ENCODE peak calls at places on chromosomes 4 and X, in five cellular contexts. C is fibroblast of lung, N is lower lobe of right lung, W is lung, T is HepG2. K is an unnamed sample. For H3K4me1 and H3K9me3, the result is how much of the 10 kb centered on the place peaks cover.

GRCh38 chrX:39327255-39327654 is 526.0 kb downstream of the MID1IP1 start:
- DNase-seq in C (no peak), W (no peak), N (no peak), T (no peak), K (no peak)

GRCh38 chrX:40009462-40009851 is 88.3 kb downstream of the BCOR start:
- DNase-seq in W (no peak), C (no peak), N (no peak), T (no peak), K (no peak)

GRCh38 chrX:154545673-154546274 is 872 bp downstream of the G6PD start:
- DNase-seq in W (no peak), N (no peak), C (no peak), T (no peak), K (no peak)

GRCh38 chrX:39361736-39362135 is 560.5 kb downstream of the MID1IP1 start:
- DNase-seq in T (no peak), W (no peak), C (no peak), N (no peak), K (no peak)

GRCh38 chr4:100372432-100372831 is 145.4 kb downstream of the EMCN start:
- DNase-seq in W (no peak), N (no peak), T (peak), C (no peak), K (no peak)

GRCh38 chr4:7364979-7365378 is 69.8 kb downstream of the PSAPL1 start:
- DNase-seq in N (peak), W (peak), C (no peak), T (no peak), K (no peak)

GRCh38 chrX:149569770-149570169 is 17.5 kb downstream of the MAGEA9B start:
- DNase-seq in C (no peak), N (no peak), W (no peak), T (no peak), K (no peak)

GRCh38 chr4:152424980-152425379 is 110.9 kb downstream of the FBXW7 start:
- DNase-seq in T (no peak), W (no peak), N (no peak), C (no peak), K (no peak)

GRCh38 chrX:9352683-9353430 is 112.0 kb upstream of the TBL1X start:
- DNase-seq in C (peak), W (peak), T (peak), N (peak), K (no peak)

GRCh38 chr4:80876810-80877209 is 153.7 kb upstream of the BMP3 start:
- DNase-seq in N (no peak), C (no peak), T (no peak), W (no peak), K (no peak)

GRCh38 chr4:122826000-122826595 is 533 bp upstream of the FGF2 start:
- DNase-seq in T (no peak), C (peak), N (no peak), W (no peak), K (no peak)

GRCh38 chr4:164058775-164059174 is 564.3 kb downstream of the TMA16 start:
- DNase-seq in W (no peak), N (no peak), C (no peak), T (no peak), K (no peak)

GRCh38 chr4:186105721-186106335 is 1.3 kb downstream of the FAM149A start:
- DNase-seq in N (no peak), W (no peak), C (peak), T (no peak), K (no peak)

GRCh38 chr4:14100349-14100748 is 472.8 kb upstream of the BOD1L1 start:
- DNase-seq in C (no peak), N (no peak), W (no peak), T (no peak), K (no peak)

GRCh38 chrX:129876734-129877395 is 29.1 kb upstream of the UTP14A start:
- DNase-seq in C (peak), W (peak), T (peak), N (no peak), K (no peak)

GRCh38 chrX:123648028-123648810 is 84.6 kb downstream of the THOC2 start:
- DNase-seq in N (peak), T (peak), C (peak), W (peak), K (no peak)

GRCh38 chrX:41922125-41922521 is 1.2 kb downstream of the CASK start:
- DNase-seq in N (no peak), W (no peak), C (peak), T (no peak), K (no peak)

GRCh38 chrX:104679175-104679574 is 113.2 kb downstream of the IL1RAPL2 start:
- DNase-seq in C (no peak), N (no peak), T (no peak), W (no peak), K (no peak)

GRCh38 chrX:9576059-9576458 is 111.2 kb downstream of the TBL1X start:
- DNase-seq in W (no peak), T (no peak), N (no peak), C (no peak), K (no peak)

GRCh38 chrX:70592091-70592490 is 147.5 kb downstream of the DLG3 start:
- DNase-seq in W (no peak), C (peak), T (no peak), N (no peak), K (no peak)

GRCh38 chrX:108811891-108812290 is 75.5 kb upstream of the IRS4 start:
- DNase-seq in N (no peak), C (no peak), W (no peak), T (peak), K (no peak)

GRCh38 chr4:8762951-8763735 is 108.5 kb downstream of the HMX1 start:
- DNase-seq in N (peak), W (no peak), T (no peak), C (no peak), K (no peak)

GRCh38 chr4:184471872-184472539 is 2.3 kb downstream of the IRF2 start:
- DNase-seq in C (peak), W (no peak), T (no peak), N (no peak), K (no peak)

GRCh38 chrX:7117587-7117986 is 29.9 kb upstream of the STS start:
- DNase-seq in T (no peak), N (no peak), W (no peak), C (no peak), K (no peak)

GRCh38 chr4:99723555-99724450 is 66.2 kb upstream of the C4orf54 start:
- DNase-seq in W (peak), N (peak), T (peak), C (peak), K (no peak)

GRCh38 chr4:187491959-187492358 is 503.6 kb upstream of the ZFP42 start:
- DNase-seq in T (no peak), W (no peak), N (no peak), C (peak), K (no peak)

GRCh38 chr4:115113382-115114106 is at the start of gene NDST4:
- DNase-seq in C (peak), W (no peak), T (no peak), N (no peak), K (no peak)

GRCh38 chr4:112213850-112214249 is 17.7 kb upstream of the AP1AR start:
- DNase-seq in C (peak), W (no peak), N (no peak), T (no peak), K (no peak)

GRCh38 chr4:167854881-167855280 is 237.5 kb upstream of the ANXA10 start:
- DNase-seq in N (no peak), C (no peak), T (no peak), W (no peak), K (no peak)

DNA sequence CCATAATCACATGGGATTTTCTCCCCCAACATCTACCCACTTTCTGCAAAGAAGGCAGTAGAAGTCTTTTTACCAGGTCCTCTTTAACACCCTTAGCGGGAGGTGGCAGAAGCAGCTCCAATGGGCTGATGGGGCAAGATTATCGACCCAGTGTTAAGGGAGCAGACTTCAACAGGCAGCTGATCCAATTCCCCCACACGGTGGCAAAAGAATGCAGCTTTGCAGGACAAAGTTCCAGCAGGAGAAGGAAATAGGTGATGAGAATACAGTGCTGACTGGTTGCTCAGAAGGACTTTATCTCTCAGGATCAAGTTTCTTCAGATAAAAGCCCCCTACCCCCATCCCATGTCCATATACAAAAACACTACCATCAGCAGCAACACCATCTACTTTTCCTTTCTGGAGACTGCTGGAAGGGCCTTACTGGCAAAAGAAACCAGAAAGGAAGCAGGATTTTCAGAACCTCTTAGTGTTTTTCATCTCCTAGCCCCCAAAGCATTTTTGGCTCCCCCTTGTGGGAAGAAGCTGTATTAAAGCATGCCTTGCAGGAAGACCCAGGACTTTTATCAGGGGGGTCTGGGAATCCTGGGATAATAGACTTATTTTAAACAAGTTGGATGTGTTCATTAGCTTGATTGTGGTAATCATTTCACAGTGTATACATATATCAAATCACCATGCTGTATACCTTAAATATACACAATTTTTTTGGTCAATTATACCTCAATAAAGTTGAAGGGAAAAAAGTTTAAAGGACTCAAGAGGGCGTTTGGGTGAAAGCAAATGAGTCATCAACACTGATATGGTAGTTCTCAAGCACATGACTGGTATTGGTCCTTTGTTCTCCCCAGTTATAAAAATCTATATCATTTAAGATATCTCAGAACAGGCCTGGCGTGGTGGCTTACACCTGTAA is 146.4 kb downstream of the GPC3 start:
- DNase-seq in C (peak), T (no peak), N (no peak), W (peak), K (no peak)
- H3K27ac ChIP-seq in C (no peak), T (no peak), N (no peak), W (no peak), K (no peak)

DNA sequence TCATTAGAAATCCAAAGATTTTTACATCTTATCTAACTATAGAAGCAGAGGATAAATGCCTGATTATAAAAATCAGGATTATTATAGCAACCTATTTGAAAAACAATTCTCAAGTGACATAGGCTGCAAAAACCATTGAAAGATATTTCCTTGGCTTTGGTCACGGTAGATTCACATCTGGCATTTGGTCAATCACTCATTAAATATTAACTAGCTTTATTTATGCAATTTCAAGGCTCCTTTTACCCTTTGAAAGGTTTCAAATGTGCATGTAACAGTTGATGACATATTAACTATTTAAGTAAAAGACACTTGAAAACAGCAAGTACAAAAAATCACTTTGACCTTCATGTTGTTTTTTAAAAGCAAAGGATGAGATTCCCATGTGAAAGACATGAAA is 98.1 kb downstream of the MMRN1 start:
- DNase-seq in T (no peak), C (no peak), N (no peak), W (no peak), K (no peak)
- H3K4me1 ChIP-seq in T (under half), C (under half), N (under half), W (under half), K (under half)

DNA sequence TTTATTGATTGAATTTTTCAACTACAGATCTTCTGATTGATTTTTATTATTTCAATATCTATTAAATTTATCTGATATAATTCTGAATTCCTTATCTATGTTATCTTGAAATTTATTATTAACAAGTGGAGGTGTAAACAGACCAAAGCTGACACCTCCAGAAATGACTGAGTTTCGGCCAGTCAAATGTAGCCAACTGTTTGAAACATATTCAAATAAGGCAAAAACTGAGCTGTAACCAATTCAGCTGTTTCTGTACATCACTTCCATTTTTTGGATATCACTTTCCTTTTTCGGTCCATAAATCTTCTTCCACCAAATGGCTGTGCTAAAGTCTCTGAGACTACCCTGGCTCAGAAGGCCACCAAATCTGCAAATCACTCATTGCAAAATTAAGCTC is 2127.3 kb upstream of the AGA start:
- DNase-seq in W (no peak), C (no peak), N (no peak), T (no peak), K (no peak)
- H3K9me3 ChIP-seq in W (under half), C (under half), N (under half), T (under half), K (under half)

DNA sequence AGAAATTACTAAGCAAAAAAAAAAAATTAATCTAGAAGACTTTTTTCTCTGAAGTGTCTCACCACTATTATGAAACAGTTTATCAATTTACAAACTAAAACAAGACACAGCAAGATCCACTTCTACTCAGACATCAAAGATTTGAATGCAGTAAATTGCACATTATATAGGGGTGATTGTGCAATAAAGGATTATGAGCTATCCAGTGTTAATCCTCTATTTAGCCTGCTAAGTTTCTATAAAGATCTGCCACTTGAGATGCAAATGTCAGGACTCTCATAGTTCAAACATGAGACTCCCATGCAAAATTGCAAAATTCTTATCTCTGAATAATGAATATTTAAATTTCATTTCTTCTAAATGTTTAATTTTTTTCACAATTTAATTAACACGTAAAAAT is 2.2 kb downstream of the TECRL start:
- DNase-seq in N (no peak), T (no peak), C (no peak), W (no peak), K (no peak)
- H3K27ac ChIP-seq in N (no peak), T (no peak), C (no peak), W (no peak), K (no peak)

DNA sequence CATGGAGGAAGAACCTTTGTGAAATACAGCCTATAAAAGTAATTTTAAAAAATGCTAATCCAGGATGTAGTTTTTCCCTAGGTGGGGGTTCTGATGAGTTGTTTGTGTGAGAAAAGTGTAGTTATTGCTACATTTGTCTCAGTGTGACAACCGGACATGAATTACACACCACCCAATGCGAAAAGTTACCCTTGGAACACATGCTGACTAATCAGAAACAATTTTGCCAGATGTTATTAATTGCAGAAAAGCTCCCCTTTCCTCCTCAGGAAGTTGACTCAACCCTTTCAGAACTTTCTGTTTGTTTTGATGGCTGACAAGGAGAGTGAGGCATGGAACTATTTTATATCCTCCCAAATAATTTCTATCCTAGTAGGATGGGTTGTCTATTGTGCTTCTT is 38.1 kb upstream of the EDA2R start:
- DNase-seq in W (no peak), T (no peak), C (peak), N (no peak), K (no peak)
- H3K4me1 ChIP-seq in W (under half), T (under half), C (under half), N (under half), K (under half)

DNA sequence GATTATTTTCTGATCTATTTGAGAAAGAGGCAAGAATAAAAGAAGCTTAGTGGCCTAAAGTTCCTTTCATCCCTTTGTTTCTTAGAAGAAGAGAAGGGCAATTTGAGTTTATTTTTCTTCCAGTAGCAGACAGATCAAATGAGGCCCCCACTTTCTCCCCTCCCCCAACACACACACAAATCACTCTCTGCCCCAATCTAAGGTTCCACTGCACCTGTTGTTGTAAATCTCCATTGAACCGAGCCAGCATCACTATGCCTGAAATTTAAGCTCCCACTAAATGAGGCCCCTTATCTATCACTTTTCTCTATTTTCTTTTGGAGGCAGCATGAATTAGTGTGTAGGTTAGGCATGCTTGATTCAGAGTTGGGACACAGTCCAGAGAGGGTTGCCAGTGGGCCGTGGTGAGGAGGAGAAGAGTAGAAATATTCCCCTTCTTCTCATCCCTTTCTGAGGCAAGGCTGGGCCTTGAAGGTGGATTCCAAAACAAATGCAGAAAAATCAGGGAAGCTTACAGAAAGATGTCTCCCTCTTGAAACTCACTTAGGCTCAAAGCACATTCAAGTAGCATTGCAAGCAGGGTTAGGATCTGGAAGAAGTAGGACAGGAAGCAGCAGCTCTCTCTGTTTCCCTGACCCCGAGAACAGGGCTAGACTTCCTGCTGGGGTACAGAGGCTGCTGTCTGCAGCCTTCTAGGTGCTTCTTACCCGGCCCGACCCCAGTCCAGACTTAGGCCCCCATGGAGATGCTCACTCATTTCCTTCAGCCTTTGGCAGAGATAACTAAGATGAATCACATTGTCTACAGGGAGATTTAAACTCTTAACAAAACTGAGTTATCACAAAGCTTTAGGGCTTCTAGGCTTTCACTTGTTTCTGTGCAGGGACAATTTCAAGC is 70.7 kb downstream of the RASL11B start:
- DNase-seq in C (peak), W (no peak), T (no peak), N (no peak), K (no peak)
- H3K9me3 ChIP-seq in C (under half), W (under half), T (under half), N (under half), K (under half)

GRCh38 chr4:38818441-38818976 is 13.9 kb upstream of the TLR1 start:
- DNase-seq in C (no peak), N (no peak), W (no peak), T (peak), K (no peak)

GRCh38 chr4:38811307-38811706 is 6.7 kb upstream of the TLR1 start:
- DNase-seq in T (no peak), W (no peak), C (no peak), N (no peak), K (no peak)

GRCh38 chr4:38820329-38821061 is 15.9 kb upstream of the TLR1 start:
- DNase-seq in N (no peak), T (no peak), W (no peak), C (no peak), K (no peak)

GRCh38 chr4:38819569-38819968 is 15.0 kb upstream of the TLR1 start:
- DNase-seq in T (no peak), W (no peak), C (no peak), N (no peak), K (no peak)

DNA sequence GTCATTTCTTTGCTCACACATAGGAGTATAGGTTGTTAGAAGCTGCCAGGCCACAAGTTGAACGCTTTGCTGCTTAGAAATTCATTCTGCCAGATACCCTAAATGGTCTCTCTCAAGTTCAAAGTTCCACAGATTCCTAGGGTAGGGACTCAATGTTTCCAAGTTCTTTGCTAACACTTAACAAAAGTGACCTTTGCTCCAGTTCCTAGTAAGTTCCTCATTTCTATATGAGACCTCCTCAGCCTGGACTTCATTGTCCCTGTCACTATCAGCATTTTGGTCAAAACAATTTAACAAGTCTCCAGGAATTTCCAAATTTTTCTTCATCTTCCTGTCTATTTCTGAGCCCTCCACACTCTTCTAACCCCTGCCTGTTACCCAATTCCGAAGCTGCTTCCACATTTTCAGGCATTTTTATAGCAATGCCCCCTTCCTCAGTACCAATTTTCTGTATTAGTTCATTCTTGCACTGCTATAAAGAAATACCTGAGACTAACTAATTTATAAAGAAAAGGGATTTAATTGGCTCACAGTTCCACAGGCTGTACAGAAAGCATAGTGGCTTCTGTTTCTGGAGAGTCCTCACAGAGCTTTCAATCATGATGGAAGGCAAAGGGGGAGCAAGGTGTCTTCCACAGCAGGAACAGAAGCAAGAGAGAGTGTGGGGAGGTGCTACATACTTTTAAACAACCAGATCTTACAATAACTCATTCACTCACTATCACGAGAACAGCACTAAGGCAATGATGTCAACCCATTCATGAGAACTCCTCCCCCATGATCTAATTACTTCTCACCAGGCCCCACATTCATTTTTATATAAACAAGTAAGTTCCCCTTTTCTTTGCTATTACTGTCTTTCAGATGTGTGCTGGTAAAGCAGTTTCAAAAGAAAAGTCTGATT is 11.5 kb upstream of the TLR1 start:
- DNase-seq in N (no peak), T (no peak), W (no peak), C (peak), K (no peak)
- H3K27ac ChIP-seq in N (peak), T (no peak), W (no peak), C (no peak), K (no peak)

GRCh38 chr4:110088670-110089069 is 109.7 kb downstream of the ELOVL6 start:
- DNase-seq in T (no peak), W (no peak), C (peak), N (no peak), K (no peak)
- H3K4me1 ChIP-seq in T (under half), W (under half), C (under half), N (under half), K (under half)

K was measured in effector memory CD4-positive, alpha-beta T cell.